ENCODE peak calls at places on chromosomes 16 and 17, in four cellular contexts. R is heart left ventricle, G is lower leg skin, D is neural progenitor cell. W is an unnamed sample.

GRCh38 chr17:57665696-57666095 is 79.4 kb downstream of the CCDC182 start:
- DNase-seq in R (no peak), G (no peak), D (peak; percentile 26), W (peak; percentile 23)

GRCh38 chr16:67548265-67549126 is 13.8 kb upstream of the CTCF start:
- DNase-seq in R (no peak), G (no peak), D (no peak), W (no peak)

GRCh38 chr16:15907863-15908478 is 19.6 kb upstream of the CEP20 start:
- DNase-seq in R (no peak), G (no peak), D (peak; percentile 72), W (no peak)

GRCh38 chr16:159136-159849 is 6.5 kb upstream of the HBM start:
- DNase-seq in R (no peak), G (no peak), D (no peak), W (no peak)

GRCh38 chr17:1957037-1957436 is 68.1 kb downstream of the RTN4RL1 start:
- DNase-seq in R (no peak), G (no peak), D (no peak), W (no peak)

GRCh38 chr16:89104303-89104702 is 10.7 kb downstream of the ACSF3 start:
- DNase-seq in R (no peak), G (no peak), D (no peak), W (no peak)

GRCh38 chr16:80570106-80570478 is 29.3 kb downstream of the DYNLRB2 start:
- DNase-seq in R (no peak), G (no peak), D (no peak), W (no peak)

GRCh38 chr16:75288596-75289120 is 37.2 kb upstream of the BCAR1 start:
- DNase-seq in R (no peak), G (no peak), D (no peak), W (no peak)

GRCh38 chr16:1828645-1829410 is 1.8 kb downstream of the FAHD1 start:
- DNase-seq in R (no peak), G (no peak), D (no peak), W (no peak)

GRCh38 chr16:2194166-2194834 is 2.1 kb downstream of the CASKIN1 start:
- DNase-seq in R (no peak), G (no peak), D (peak; percentile 51), W (no peak)

GRCh38 chr17:77366206-77366557 is 225.4 kb downstream of the SEC14L1 start:
- DNase-seq in R (no peak), G (no peak), D (no peak), W (no peak)

GRCh38 chr17:61139219-61139618 is 260.4 kb upstream of the TBX2 start:
- DNase-seq in R (no peak), G (no peak), D (no peak), W (peak; percentile 64)

GRCh38 chr17:38349097-38349904 is 2.3 kb upstream of the SOCS7 start:
- DNase-seq in R (peak; percentile 78), G (peak; percentile 85), D (peak; percentile 85), W (peak; percentile 74)

GRCh38 chr17:6843241-6843890 is 11.8 kb upstream of the TEKT1 start:
- DNase-seq in R (no peak), G (no peak), D (peak; percentile 72), W (no peak)

GRCh38 chr17:55356440-55357328 is 65.0 kb downstream of the MMD start:
- DNase-seq in R (peak; percentile 39), G (peak; percentile 74), D (peak; percentile 83), W (no peak)

DNA sequence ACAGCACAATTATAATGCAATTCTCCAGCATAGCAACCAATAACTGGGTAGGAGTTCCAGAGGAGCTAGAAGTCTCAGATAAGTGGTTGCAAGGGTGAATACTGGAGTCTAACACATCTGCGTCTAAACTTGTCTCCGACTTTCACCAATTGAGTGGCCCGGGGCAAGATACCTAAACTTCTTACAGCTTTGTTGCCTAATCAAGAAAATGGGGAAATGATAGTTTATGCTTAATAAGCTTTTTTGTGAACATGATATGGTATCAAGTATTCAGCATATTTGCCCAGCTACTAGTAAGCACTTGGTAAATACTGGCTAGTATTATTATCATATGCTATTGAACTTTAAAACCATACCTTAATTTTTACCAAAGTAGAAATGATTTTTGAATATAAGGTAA is 183.5 kb downstream of the KCNJ2 start:
- DNase-seq in R (no peak), G (no peak), D (no peak), W (no peak)
- TF ChIP-seq CTCF in R (no peak), G (no peak), D (no peak), W (no peak)

DNA sequence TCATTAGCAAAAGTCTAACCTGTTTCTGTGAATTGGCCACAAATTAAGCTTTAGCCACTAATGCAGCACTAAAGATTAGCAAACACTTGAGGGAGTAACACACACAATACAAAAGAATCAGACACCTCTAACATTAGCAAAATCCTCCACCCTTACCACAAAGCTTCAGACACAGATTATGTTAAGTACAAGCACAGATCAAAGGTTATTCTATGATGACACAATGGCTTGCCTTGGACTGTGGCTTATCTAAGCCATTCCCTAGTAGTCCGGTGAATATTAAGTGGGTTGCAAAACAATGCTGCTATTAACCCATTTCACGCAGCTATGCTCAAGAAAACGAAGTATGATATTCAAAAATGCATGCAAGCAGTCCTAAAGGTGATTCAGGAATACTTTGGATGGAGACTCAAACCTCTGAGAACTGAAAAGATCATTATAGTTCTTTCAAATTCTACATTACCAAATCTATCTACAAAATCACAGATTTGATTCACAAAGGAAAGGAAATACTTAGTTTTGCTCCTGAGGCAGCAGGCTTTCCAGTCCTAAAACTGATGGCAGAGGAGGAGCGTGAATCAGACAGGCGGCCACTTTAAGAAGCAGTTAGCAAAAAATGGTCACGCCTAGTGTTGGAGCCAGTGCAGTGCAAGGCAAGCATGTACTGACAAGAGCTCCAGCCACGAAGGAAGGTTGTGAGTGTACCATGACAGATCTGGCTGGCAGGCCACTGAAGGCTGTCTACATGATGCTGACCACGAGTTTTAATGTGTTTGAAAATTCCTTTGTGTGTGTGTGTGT is 67.2 kb downstream of the PARN start:
- DNase-seq in R (peak; percentile 21), G (peak; percentile 55), D (peak; percentile 55), W (no peak)
- TF ChIP-seq CTCF in R (peak; percentile 39), G (no peak), D (no peak), W (no peak)

GRCh38 chr17:63696381-63696961 is 3.5 kb downstream of the LIMD2 start:
- DNase-seq in R (no peak), G (no peak), D (peak; percentile 75), W (no peak)
- TF ChIP-seq CTCF in R (peak; percentile 45), G (no peak), D (peak; percentile 60), W (peak; percentile 33)

GRCh38 chr16:87930456-87930855 is 5.9 kb downstream of the CA5A start:
- DNase-seq in R (no peak), G (no peak), D (no peak), W (no peak)
- TF ChIP-seq CTCF in R (no peak), G (no peak), D (peak; percentile 41), W (peak; percentile 18)

DNA sequence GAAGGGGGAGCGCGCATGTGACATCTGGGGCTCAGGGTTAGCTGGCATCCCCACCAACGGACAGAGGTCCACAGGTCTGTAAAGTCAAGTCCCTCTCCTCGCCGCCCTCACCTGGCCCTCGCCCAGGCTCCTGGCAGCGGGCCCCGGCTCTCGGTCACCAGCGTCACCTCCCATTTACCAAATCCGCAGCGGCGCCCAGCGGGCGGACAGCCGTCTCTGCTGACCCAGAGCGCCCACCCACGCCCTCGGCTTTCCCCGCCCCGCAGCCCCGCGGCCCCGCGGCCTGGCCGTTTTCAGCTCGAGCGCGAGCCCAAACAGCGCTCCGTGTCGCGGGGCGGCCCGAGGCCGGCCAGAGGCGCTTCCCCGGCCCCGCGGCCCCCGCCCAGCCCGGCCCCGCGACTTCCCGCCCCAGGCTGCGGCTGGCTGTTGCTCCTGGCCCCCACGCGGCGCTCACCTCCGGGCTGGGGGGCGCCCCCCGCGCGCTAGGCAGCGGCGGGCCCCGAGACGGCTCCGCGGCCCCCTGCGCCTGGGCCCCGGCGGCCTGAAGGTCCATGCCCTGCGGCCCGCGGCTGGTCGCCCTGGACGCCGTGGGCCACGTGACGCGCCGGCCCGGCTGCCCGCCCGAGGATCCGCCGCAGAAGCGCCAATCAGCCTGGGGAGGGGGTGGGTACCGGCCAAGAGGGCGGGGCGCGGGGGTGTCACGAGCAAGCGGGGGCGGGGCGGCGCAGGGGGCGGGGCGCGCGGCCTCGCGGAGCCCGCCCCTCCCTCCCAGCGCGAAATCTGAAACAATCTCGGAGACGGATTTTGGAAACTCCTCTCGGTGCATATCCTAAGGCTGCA is at the start of gene COPRS:
- DNase-seq in R (peak; percentile 94), G (peak; percentile 75), D (peak; percentile 96), W (peak; percentile 88)
- TF ChIP-seq CTCF in R (no peak), G (no peak), D (no peak), W (no peak)

DNA sequence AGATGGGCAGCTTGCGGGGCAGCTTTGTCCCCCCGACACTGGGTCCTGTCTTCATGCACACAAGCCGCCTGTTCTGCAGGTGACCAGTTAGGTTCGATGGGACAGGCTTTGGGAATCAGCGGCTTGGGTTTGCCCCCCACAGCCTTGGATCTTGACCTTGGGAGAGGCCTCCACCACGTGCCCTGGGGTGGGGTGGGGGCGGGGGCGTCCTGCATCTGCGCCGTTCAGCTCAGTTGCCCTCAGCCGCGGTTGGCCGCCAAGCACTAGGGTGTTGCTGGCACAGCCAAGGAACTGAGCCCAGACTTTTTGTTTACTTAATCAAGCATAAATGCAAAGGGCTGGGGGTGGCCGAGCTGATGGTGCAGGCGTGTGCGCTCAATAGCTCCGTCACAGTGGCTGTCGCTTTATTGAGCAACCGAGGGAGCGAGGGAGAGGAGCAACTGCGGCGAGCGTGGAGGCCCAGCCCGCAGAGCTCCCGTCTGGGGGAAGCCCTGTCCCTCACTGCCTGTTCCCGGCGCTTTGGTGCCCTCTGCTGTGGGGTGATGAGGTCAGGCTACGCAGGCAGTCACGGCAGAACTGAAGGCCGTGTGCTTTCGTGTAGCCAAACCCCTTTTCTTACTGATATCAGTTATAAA is 33.9 kb downstream of the JPH3 start:
- DNase-seq in R (peak; percentile 77), G (peak; percentile 68), D (peak; percentile 89), W (peak; percentile 77)
- TF ChIP-seq CTCF in R (peak; percentile 65), G (no peak), D (peak; percentile 74), W (peak; percentile 57)

GRCh38 chr17:59914274-59914854 is 21.4 kb downstream of the RPS6KB1 start:
- DNase-seq in R (no peak), G (no peak), D (peak; percentile 52), W (no peak)
- TF ChIP-seq CTCF in R (peak; percentile 70), G (no peak), D (peak; percentile 74), W (peak; percentile 77)

GRCh38 chr16:86834451-86835035 is 256.2 kb downstream of the FOXL1 start:
- DNase-seq in R (no peak), G (no peak), D (peak; percentile 71), W (no peak)
- TF ChIP-seq CTCF in R (no peak), G (no peak), D (peak; percentile 54), W (no peak)

DNA sequence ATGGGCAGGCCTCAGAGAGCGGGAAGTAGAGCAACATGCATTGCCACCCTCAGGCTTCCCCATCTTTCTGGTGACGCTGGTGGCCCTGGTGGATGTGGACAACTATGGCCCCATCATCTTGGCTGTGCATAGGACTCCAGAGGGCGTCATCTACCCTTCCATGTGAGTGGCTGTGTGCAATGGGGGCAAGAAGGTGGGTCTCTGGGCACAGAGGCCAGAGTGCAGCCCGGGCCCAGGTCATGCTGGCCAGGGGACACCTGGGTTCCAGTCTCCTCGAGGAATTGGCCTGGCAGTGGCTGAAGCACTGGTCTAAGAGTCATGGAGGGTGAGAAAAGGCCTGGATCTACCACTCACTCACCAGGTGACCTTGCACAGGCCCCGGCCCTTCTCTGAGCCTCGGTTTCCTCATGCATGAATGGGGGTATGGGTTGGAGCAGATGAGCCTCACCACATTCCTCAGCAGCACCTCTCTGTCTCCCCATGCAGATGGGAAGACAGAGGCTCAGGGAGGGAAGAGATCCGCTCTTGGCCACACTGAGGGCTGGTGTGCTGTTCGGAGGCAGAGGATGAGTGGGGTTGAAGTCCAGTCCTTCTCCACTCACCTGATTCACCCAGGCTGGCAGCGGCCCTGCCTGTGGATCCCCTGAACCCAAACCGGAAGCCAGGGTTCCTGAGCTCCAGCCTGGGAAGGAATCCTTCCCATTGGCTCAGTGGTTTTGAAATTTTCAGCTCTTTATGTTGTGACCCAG is 7.2 kb upstream of the ADGRG3 start:
- DNase-seq in R (no peak), G (no peak), D (no peak), W (no peak)
- TF ChIP-seq CTCF in R (no peak), G (no peak), D (no peak), W (no peak)

GRCh38 chr17:80984749-80985148 is 6.9 kb upstream of the CHMP6 start:
- DNase-seq in R (no peak), G (peak; percentile 46), D (peak; percentile 74), W (peak; percentile 24)
- TF ChIP-seq CTCF in R (no peak), G (no peak), D (peak; percentile 18), W (no peak)